ENCODE peak calls at places on chromosomes 16 and 17, in six cellular contexts. One of them, this sample, is unnamed.

GRCh38 chr16:21646091-21646490 is 6.3 kb downstream of the IGSF6 start:
- DNase-seq in stimulated activated naive B cell treated with anti-CD40 and anti-IgM and Interleukin-4, amounts not matched to agents 10 μg/mL and 1 μg/mL and 100 μg/mL, for 72 hours: no peak
- DNase-seq in osteocyte: no peak
- DNase-seq in RPMI8226: no peak
- DNase-seq in dermis blood vessel endothelial cell: peak; percentile 51
- DNase-seq in EL: no peak
- DNase-seq in this sample: no peak

GRCh38 chr16:82603784-82604411 is 22.9 kb upstream of the CDH13 start:
- DNase-seq in stimulated activated naive B cell treated with anti-CD40 and anti-IgM and Interleukin-4, amounts not matched to agents 10 μg/mL and 1 μg/mL and 100 μg/mL, for 72 hours: no peak
- DNase-seq in osteocyte: no peak
- DNase-seq in RPMI8226: peak; percentile 4
- DNase-seq in dermis blood vessel endothelial cell: peak; percentile 80
- DNase-seq in EL: peak; percentile 67
- DNase-seq in this sample: no peak

GRCh38 chr17:57654040-57654775 is 90.9 kb downstream of the CCDC182 start:
- DNase-seq in stimulated activated naive B cell treated with anti-CD40 and anti-IgM and Interleukin-4, amounts not matched to agents 10 μg/mL and 1 μg/mL and 100 μg/mL, for 72 hours: no peak
- DNase-seq in osteocyte: no peak
- DNase-seq in RPMI8226: no peak
- DNase-seq in dermis blood vessel endothelial cell: no peak
- DNase-seq in EL: no peak
- DNase-seq in this sample: no peak

GRCh38 chr16:75064403-75065148 is 52.0 kb downstream of the LDHD start:
- DNase-seq in stimulated activated naive B cell treated with anti-CD40 and anti-IgM and Interleukin-4, amounts not matched to agents 10 μg/mL and 1 μg/mL and 100 μg/mL, for 72 hours: no peak
- DNase-seq in osteocyte: no peak
- DNase-seq in RPMI8226: no peak
- DNase-seq in dermis blood vessel endothelial cell: no peak
- DNase-seq in EL: no peak
- DNase-seq in this sample: peak; percentile 59

GRCh38 chr17:19384723-19385391 is 2.1 kb downstream of the MFAP4 start:
- DNase-seq in stimulated activated naive B cell treated with anti-CD40 and anti-IgM and Interleukin-4, amounts not matched to agents 10 μg/mL and 1 μg/mL and 100 μg/mL, for 72 hours: no peak
- DNase-seq in osteocyte: no peak
- DNase-seq in RPMI8226: peak; percentile 91
- DNase-seq in dermis blood vessel endothelial cell: no peak
- DNase-seq in EL: peak; percentile 58
- DNase-seq in this sample: peak; percentile 77

GRCh38 chr17:41975099-41976083 is 8.8 kb downstream of the CNP start:
- DNase-seq in stimulated activated naive B cell treated with anti-CD40 and anti-IgM and Interleukin-4, amounts not matched to agents 10 μg/mL and 1 μg/mL and 100 μg/mL, for 72 hours: no peak
- DNase-seq in osteocyte: no peak
- DNase-seq in RPMI8226: no peak
- DNase-seq in dermis blood vessel endothelial cell: no peak
- DNase-seq in EL: peak; percentile 37
- DNase-seq in this sample: peak; percentile 34

GRCh38 chr16:66728117-66728787 is 23.2 kb downstream of the DYNC1LI2 start:
- DNase-seq in stimulated activated naive B cell treated with anti-CD40 and anti-IgM and Interleukin-4, amounts not matched to agents 10 μg/mL and 1 μg/mL and 100 μg/mL, for 72 hours: no peak
- DNase-seq in osteocyte: no peak
- DNase-seq in RPMI8226: peak; percentile 63
- DNase-seq in dermis blood vessel endothelial cell: peak; percentile 75
- DNase-seq in EL: peak; percentile 53
- DNase-seq in this sample: no peak

GRCh38 chr16:71883193-71883848 is 661 bp downstream of the ZNF821 start:
- DNase-seq in stimulated activated naive B cell treated with anti-CD40 and anti-IgM and Interleukin-4, amounts not matched to agents 10 μg/mL and 1 μg/mL and 100 μg/mL, for 72 hours: peak; percentile 49
- DNase-seq in osteocyte: peak; percentile 88
- DNase-seq in RPMI8226: peak; percentile 41
- DNase-seq in dermis blood vessel endothelial cell: peak; percentile 26
- DNase-seq in EL: peak; percentile 14
- DNase-seq in this sample: peak; percentile 55

GRCh38 chr16:53249331-53249730 is 184.9 kb upstream of the RBL2 start:
- DNase-seq in stimulated activated naive B cell treated with anti-CD40 and anti-IgM and Interleukin-4, amounts not matched to agents 10 μg/mL and 1 μg/mL and 100 μg/mL, for 72 hours: no peak
- DNase-seq in osteocyte: no peak
- DNase-seq in RPMI8226: no peak
- DNase-seq in dermis blood vessel endothelial cell: no peak
- DNase-seq in EL: no peak
- DNase-seq in this sample: no peak

GRCh38 chr17:74833501-74834361 is 26.0 kb downstream of the GRIN2C start:
- DNase-seq in stimulated activated naive B cell treated with anti-CD40 and anti-IgM and Interleukin-4, amounts not matched to agents 10 μg/mL and 1 μg/mL and 100 μg/mL, for 72 hours: peak; percentile 63
- DNase-seq in osteocyte: no peak
- DNase-seq in RPMI8226: no peak
- DNase-seq in dermis blood vessel endothelial cell: no peak
- DNase-seq in EL: peak; percentile 69
- DNase-seq in this sample: peak; percentile 44

GRCh38 chr17:50559674-50560184 is 786 bp upstream of the CACNA1G start:
- DNase-seq in stimulated activated naive B cell treated with anti-CD40 and anti-IgM and Interleukin-4, amounts not matched to agents 10 μg/mL and 1 μg/mL and 100 μg/mL, for 72 hours: no peak
- DNase-seq in osteocyte: no peak
- DNase-seq in RPMI8226: peak; percentile 29
- DNase-seq in dermis blood vessel endothelial cell: peak; percentile 25
- DNase-seq in EL: peak; percentile 50
- DNase-seq in this sample: no peak

GRCh38 chr17:83121921-83122820 is 42.8 kb downstream of the METRNL start:
- DNase-seq in stimulated activated naive B cell treated with anti-CD40 and anti-IgM and Interleukin-4, amounts not matched to agents 10 μg/mL and 1 μg/mL and 100 μg/mL, for 72 hours: no peak
- DNase-seq in osteocyte: no peak
- DNase-seq in RPMI8226: no peak
- DNase-seq in dermis blood vessel endothelial cell: no peak
- DNase-seq in EL: no peak
- DNase-seq in this sample: peak; percentile 36

GRCh38 chr17:46788796-46789195 is 29.7 kb downstream of the WNT3 start:
- DNase-seq in stimulated activated naive B cell treated with anti-CD40 and anti-IgM and Interleukin-4, amounts not matched to agents 10 μg/mL and 1 μg/mL and 100 μg/mL, for 72 hours: no peak
- DNase-seq in osteocyte: no peak
- DNase-seq in RPMI8226: no peak
- DNase-seq in dermis blood vessel endothelial cell: no peak
- DNase-seq in EL: no peak
- DNase-seq in this sample: no peak

GRCh38 chr17:49342575-49342936 is 19.5 kb downstream of the ZNF652 start:
- DNase-seq in stimulated activated naive B cell treated with anti-CD40 and anti-IgM and Interleukin-4, amounts not matched to agents 10 μg/mL and 1 μg/mL and 100 μg/mL, for 72 hours: no peak
- DNase-seq in osteocyte: no peak
- DNase-seq in RPMI8226: no peak
- DNase-seq in dermis blood vessel endothelial cell: no peak
- DNase-seq in EL: peak; percentile 14
- DNase-seq in this sample: no peak

GRCh38 chr16:51276335-51276734 is 125.3 kb upstream of the SALL1 start:
- DNase-seq in stimulated activated naive B cell treated with anti-CD40 and anti-IgM and Interleukin-4, amounts not matched to agents 10 μg/mL and 1 μg/mL and 100 μg/mL, for 72 hours: no peak
- DNase-seq in osteocyte: no peak
- DNase-seq in RPMI8226: no peak
- DNase-seq in dermis blood vessel endothelial cell: no peak
- DNase-seq in EL: no peak
- DNase-seq in this sample: no peak

GRCh38 chr17:35447494-35447893 is 1.1 kb downstream of the SLFN13 start:
- DNase-seq in stimulated activated naive B cell treated with anti-CD40 and anti-IgM and Interleukin-4, amounts not matched to agents 10 μg/mL and 1 μg/mL and 100 μg/mL, for 72 hours: no peak
- DNase-seq in osteocyte: no peak
- DNase-seq in RPMI8226: no peak
- DNase-seq in dermis blood vessel endothelial cell: no peak
- DNase-seq in EL: no peak
- DNase-seq in this sample: no peak

GRCh38 chr16:88772871-88773811 is 11.9 kb downstream of the PIEZO1 start:
- DNase-seq in stimulated activated naive B cell treated with anti-CD40 and anti-IgM and Interleukin-4, amounts not matched to agents 10 μg/mL and 1 μg/mL and 100 μg/mL, for 72 hours: no peak
- DNase-seq in osteocyte: peak; percentile 92
- DNase-seq in RPMI8226: no peak
- DNase-seq in dermis blood vessel endothelial cell: no peak
- DNase-seq in EL: peak; percentile 96
- DNase-seq in this sample: no peak

GRCh38 chr17:13590441-13590840 is 11.3 kb downstream of the HS3ST3A1 start:
- DNase-seq in stimulated activated naive B cell treated with anti-CD40 and anti-IgM and Interleukin-4, amounts not matched to agents 10 μg/mL and 1 μg/mL and 100 μg/mL, for 72 hours: no peak
- DNase-seq in osteocyte: no peak
- DNase-seq in RPMI8226: no peak
- DNase-seq in dermis blood vessel endothelial cell: no peak
- DNase-seq in EL: peak; percentile 41
- DNase-seq in this sample: no peak

GRCh38 chr17:44970136-44970737 is 2.1 kb upstream of the C1QL1 start:
- DNase-seq in stimulated activated naive B cell treated with anti-CD40 and anti-IgM and Interleukin-4, amounts not matched to agents 10 μg/mL and 1 μg/mL and 100 μg/mL, for 72 hours: peak; percentile 21
- DNase-seq in osteocyte: no peak
- DNase-seq in RPMI8226: peak; percentile 23
- DNase-seq in dermis blood vessel endothelial cell: peak; percentile 29
- DNase-seq in EL: peak; percentile 44
- DNase-seq in this sample: no peak